ENCODE peak calls at places on chromosomes 5 and 9, in ten cellular contexts. R, T, C, P, K, W, E, J, Z and D are unnamed samples.

GRCh38 chr9:104618104-104618503 is at the start of gene OR13C9:
- DNase-seq in R (no peak), T (no peak), C (no peak), P (no peak), K (no peak), W (no peak), E (no peak), J (no peak), Z (no peak), D (no peak)

GRCh38 chr5:163504091-163504931 is 1.1 kb upstream of the MAT2B start:
- DNase-seq in R (peak; percentile 43), T (no peak), C (peak; percentile 58), P (peak; percentile 52), K (no peak), W (peak; percentile 35), E (peak; percentile 79), J (no peak), Z (no peak), D (peak; percentile 34)

GRCh38 chr9:134005381-134005780 is 13.3 kb upstream of the VAV2 start:
- DNase-seq in R (no peak), T (no peak), C (no peak), P (no peak), K (no peak), W (no peak), E (no peak), J (no peak), Z (no peak), D (no peak)

GRCh38 chr9:15622596-15622995 is 69.8 kb downstream of the CCDC171 start:
- DNase-seq in R (no peak), T (no peak), C (no peak), P (no peak), K (no peak), W (no peak), E (peak; percentile 59), J (no peak), Z (no peak), D (no peak)

GRCh38 chr9:36039696-36040095 is 3.0 kb downstream of the RECK start:
- DNase-seq in R (no peak), T (no peak), C (no peak), P (no peak), K (no peak), W (no peak), E (peak; percentile 28), J (no peak), Z (no peak), D (no peak)

GRCh38 chr9:134178781-134179551 is 14.6 kb upstream of the RNU6ATAC start:
- DNase-seq in R (peak; percentile 88), T (no peak), C (peak; percentile 71), P (peak; percentile 28), K (peak; percentile 62), W (peak; percentile 4), E (peak; percentile 22), J (no peak), Z (no peak), D (no peak)

GRCh38 chr5:171714851-171715250 is 70.8 kb upstream of the SMIM23 start:
- DNase-seq in R (no peak), T (no peak), C (peak; percentile 11), P (no peak), K (no peak), W (no peak), E (no peak), J (no peak), Z (no peak), D (no peak)

GRCh38 chr9:3261484-3261883 is 264.3 kb downstream of the RFX3 start:
- DNase-seq in R (no peak), T (no peak), C (no peak), P (no peak), K (no peak), W (no peak), E (peak; percentile 19), J (no peak), Z (no peak), D (no peak)

GRCh38 chr9:34374905-34375552 is 1.7 kb downstream of the MYORG start:
- DNase-seq in R (no peak), T (peak; percentile 33), C (no peak), P (peak; percentile 83), K (no peak), W (no peak), E (no peak), J (no peak), Z (no peak), D (peak; percentile 25)

GRCh38 chr5:36740259-36740898 is 134.0 kb downstream of the SLC1A3 start:
- DNase-seq in R (no peak), T (no peak), C (no peak), P (no peak), K (no peak), W (no peak), E (peak; percentile 69), J (no peak), Z (no peak), D (no peak)

GRCh38 chr5:17355585-17356346 is 138.3 kb downstream of the BASP1 start:
- DNase-seq in R (no peak), T (no peak), C (no peak), P (no peak), K (no peak), W (no peak), E (peak; percentile 77), J (no peak), Z (no peak), D (no peak)

GRCh38 chr9:107286057-107286456 is 3.0 kb downstream of the RAD23B start:
- DNase-seq in R (no peak), T (no peak), C (no peak), P (no peak), K (no peak), W (no peak), E (peak; percentile 26), J (no peak), Z (no peak), D (no peak)

GRCh38 chr9:19894975-19895374 is 106.1 kb upstream of the SLC24A2 start:
- DNase-seq in R (no peak), T (no peak), C (no peak), P (no peak), K (no peak), W (no peak), E (peak; percentile 76), J (no peak), Z (no peak), D (no peak)

GRCh38 chr5:81751009-81751835 is at the start of gene SSBP2:
- DNase-seq in R (peak; percentile 100), T (peak; percentile 99), C (peak; percentile 99), P (peak; percentile 100), K (peak; percentile 99), W (peak; percentile 99), E (peak; percentile 99), J (peak; percentile 100), Z (peak; percentile 98), D (peak; percentile 97)

GRCh38 chr5:61866930-61867329 is 439.1 kb upstream of the KIF2A start:
- DNase-seq in R (no peak), T (no peak), C (no peak), P (no peak), K (no peak), W (peak; percentile 15), E (peak; percentile 72), J (no peak), Z (peak; percentile 4), D (peak; percentile 12)

DNA sequence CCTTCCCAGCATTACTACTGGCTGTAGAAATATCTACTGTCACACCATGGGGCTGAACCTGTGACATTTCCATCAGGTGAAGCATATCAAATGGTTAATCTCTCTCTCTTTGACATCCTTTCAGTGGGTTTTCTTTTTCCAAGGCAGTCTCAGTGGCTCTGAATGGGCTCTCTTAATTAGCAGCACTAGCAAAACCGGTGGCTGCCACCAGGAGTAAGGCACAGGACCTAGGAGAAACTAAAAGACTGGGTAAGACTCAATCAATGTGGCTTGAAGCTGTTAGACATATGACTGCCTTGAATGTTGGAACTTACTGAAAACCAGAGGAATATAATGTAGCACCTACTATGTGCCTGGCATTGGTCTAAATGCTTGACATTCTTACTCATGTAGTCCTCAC is 445.0 kb upstream of the KIF2A start:
- DNase-seq in R (no peak), T (no peak), C (no peak), P (no peak), K (no peak), W (no peak), E (no peak), J (no peak), Z (no peak), D (no peak)
- TF ChIP-seq CTCF in R (no peak), T (no peak), C (no peak), P (no peak), K (no peak), W (no peak), E (no peak), J (no peak), Z (no peak), D (no peak)

DNA sequence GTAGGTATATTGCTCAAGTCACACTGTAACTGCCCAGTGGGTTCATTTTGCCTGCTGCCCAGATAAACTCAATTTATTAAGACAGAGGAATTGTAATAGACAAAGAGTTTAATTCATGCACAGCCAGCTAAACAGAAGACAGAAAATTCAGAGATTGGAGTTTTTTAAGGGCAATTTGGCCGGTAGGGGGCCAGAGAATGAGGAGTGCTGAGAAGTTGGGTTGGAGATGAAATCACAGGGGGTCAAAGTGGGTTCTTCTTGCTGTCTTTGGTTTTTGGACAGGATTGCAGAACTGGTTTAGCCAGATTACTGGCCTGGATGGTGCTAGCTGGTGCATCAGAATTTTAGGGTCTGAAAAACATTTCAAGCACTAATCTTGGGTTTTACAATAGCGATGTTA is 20.7 kb upstream of the IL33 start:
- DNase-seq in R (no peak), T (peak; percentile 24), C (no peak), P (no peak), K (no peak), W (no peak), E (no peak), J (no peak), Z (no peak), D (no peak)
- TF ChIP-seq CTCF in R (no peak), T (no peak), C (no peak), P (no peak), K (no peak), W (peak; percentile 28), E (peak; percentile 22), J (no peak), Z (no peak), D (peak; percentile 21)

GRCh38 chr5:106699198-106699597 is 971.5 kb downstream of the EFNA5 start:
- DNase-seq in R (no peak), T (peak; percentile 69), C (no peak), P (no peak), K (no peak), W (no peak), E (no peak), J (no peak), Z (no peak), D (no peak)
- TF ChIP-seq CTCF in R (no peak), T (no peak), C (no peak), P (no peak), K (no peak), W (peak; percentile 62), E (no peak), J (no peak), Z (no peak), D (peak; percentile 33)

GRCh38 chr5:19608434-19608833 is 379.6 kb downstream of the CDH18 start:
- DNase-seq in R (no peak), T (no peak), C (no peak), P (no peak), K (no peak), W (no peak), E (peak; percentile 34), J (no peak), Z (no peak), D (no peak)
- TF ChIP-seq CTCF in R (no peak), T (no peak), C (no peak), P (no peak), K (peak; percentile 15), W (no peak), E (peak; percentile 10), J (no peak), Z (no peak), D (peak; percentile 29)